ENCODE peak calls at places on chromosomes 4 and X, in ten cellular contexts. B is HCT116, H is esophagus squamous epithelium, K is sigmoid colon, G is tibial artery, A is cardiac muscle cell, L is fibroblast of lung, S is GM23248, I is Karpas-422, X is neuronal stem cell. Z is an unnamed sample.

GRCh38 chr4:16707874-16708273 is 190.6 kb downstream of the LDB2 start:
- DNase-seq in B (no peak), H (no peak), K (no peak), G (no peak), A (no peak), L (peak; percentile 94), S (peak; percentile 68), I (no peak), X (no peak), Z (no peak)

GRCh38 chrX:10050481-10050880 is 83.3 kb downstream of the CLDN34 start:
- DNase-seq in B (no peak), H (no peak), K (no peak), G (no peak), A (no peak), L (peak; percentile 74), S (no peak), I (no peak), X (no peak), Z (peak; percentile 76)

GRCh38 chr4:111641813-111642579 is 503.3 kb upstream of the FAM241A start:
- DNase-seq in B (peak; percentile 91), H (no peak), K (peak; percentile 82), G (peak; percentile 64), A (peak; percentile 91), L (peak; percentile 81), S (peak; percentile 95), I (peak; percentile 90), X (peak; percentile 75), Z (peak; percentile 83)

GRCh38 chr4:1603413-1604135 is 80.5 kb downstream of the FAM53A start:
- DNase-seq in B (no peak), H (no peak), K (peak; percentile 48), G (no peak), A (no peak), L (no peak), S (no peak), I (no peak), X (no peak), Z (no peak)

GRCh38 chr4:132125131-132125530 is 1024.0 kb upstream of the PCDH10 start:
- DNase-seq in B (no peak), H (no peak), K (no peak), G (no peak), A (no peak), L (no peak), S (no peak), I (no peak), X (no peak), Z (peak; percentile 96)

GRCh38 chr4:101953949-101954348 is 163.4 kb downstream of the BANK1 start:
- DNase-seq in B (no peak), H (no peak), K (no peak), G (no peak), A (peak; percentile 45), L (peak; percentile 80), S (peak; percentile 33), I (peak; percentile 68), X (peak; percentile 55), Z (peak; percentile 44)

GRCh38 chrX:130578906-130579305 is 177.1 kb downstream of the RBMX2 start:
- DNase-seq in B (no peak), H (no peak), K (no peak), G (no peak), A (no peak), L (no peak), S (no peak), I (no peak), X (no peak), Z (no peak)

GRCh38 chrX:20507901-20508620 is 241.4 kb upstream of the RPS6KA3 start:
- DNase-seq in B (no peak), H (no peak), K (no peak), G (no peak), A (no peak), L (no peak), S (no peak), I (no peak), X (no peak), Z (no peak)

GRCh38 chrX:153969904-153970397 is 1.7 kb downstream of the HCFC1 start:
- DNase-seq in B (no peak), H (no peak), K (no peak), G (no peak), A (no peak), L (peak; percentile 46), S (peak; percentile 52), I (no peak), X (no peak), Z (no peak)

GRCh38 chrX:16472345-16472744 is 177.6 kb upstream of the S100G start:
- DNase-seq in B (no peak), H (no peak), K (no peak), G (no peak), A (no peak), L (no peak), S (no peak), I (no peak), X (no peak), Z (no peak)

GRCh38 chr4:122898370-122899150 is 23.8 kb downstream of the NUDT6 start:
- DNase-seq in B (peak; percentile 82), H (no peak), K (no peak), G (peak; percentile 58), A (no peak), L (peak; percentile 96), S (peak; percentile 97), I (no peak), X (no peak), Z (no peak)

GRCh38 chrX:23394421-23394820 is 59.8 kb downstream of the PTCHD1 start:
- DNase-seq in B (no peak), H (no peak), K (no peak), G (no peak), A (no peak), L (peak; percentile 17), S (no peak), I (no peak), X (no peak), Z (no peak)

GRCh38 chr4:39410415-39410814 is 3.7 kb downstream of the KLB start:
- DNase-seq in B (no peak), H (no peak), K (no peak), G (no peak), A (no peak), L (no peak), S (peak; percentile 36), I (peak; percentile 42), X (no peak), Z (no peak)

GRCh38 chrX:133580630-133581029 is 165.3 kb upstream of the GPC4 start:
- DNase-seq in B (no peak), H (no peak), K (no peak), G (no peak), A (no peak), L (peak; percentile 73), S (peak; percentile 42), I (no peak), X (no peak), Z (no peak)

GRCh38 chr4:165502919-165503907 is 124.4 kb downstream of the CPE start:
- DNase-seq in B (peak; percentile 4), H (no peak), K (no peak), G (no peak), A (no peak), L (peak; percentile 57), S (peak; percentile 28), I (no peak), X (no peak), Z (no peak)

GRCh38 chrX:68307767-68308166 is 125.5 kb downstream of the OPHN1 start:
- DNase-seq in B (peak; percentile 12), H (no peak), K (no peak), G (no peak), A (no peak), L (peak; percentile 87), S (peak; percentile 79), I (no peak), X (no peak), Z (peak; percentile 12)

GRCh38 chrX:110053453-110053852 is 50.5 kb downstream of the TMEM164 start:
- DNase-seq in B (no peak), H (no peak), K (no peak), G (no peak), A (no peak), L (no peak), S (no peak), I (no peak), X (no peak), Z (no peak)

GRCh38 chr4:168560184-168560834 is 63.5 kb downstream of the PALLD start:
- DNase-seq in B (no peak), H (no peak), K (no peak), G (no peak), A (peak; percentile 53), L (peak; percentile 64), S (peak; percentile 30), I (no peak), X (no peak), Z (no peak)
- H3K9me3 ChIP-seq in B (no peaks in the 10 kb centered on the region), H (no peaks in the 10 kb centered on the region), K (no peaks in the 10 kb centered on the region), G (no peaks in the 10 kb centered on the region), A (no peaks in the 10 kb centered on the region), L (no peaks in the 10 kb centered on the region), S (no peaks in the 10 kb centered on the region), I (no peaks in the 10 kb centered on the region), X (no peaks in the 10 kb centered on the region), Z (no peaks in the 10 kb centered on the region)

GRCh38 chr4:128279624-128280225 is 7.9 kb downstream of the PGRMC2 start:
- DNase-seq in B (no peak), H (no peak), K (no peak), G (no peak), A (no peak), L (no peak), S (peak; percentile 28), I (no peak), X (no peak), Z (no peak)
- H3K9me3 ChIP-seq in B (no peaks in the 10 kb centered on the region), H (no peaks in the 10 kb centered on the region), K (no peaks in the 10 kb centered on the region), G (no peaks in the 10 kb centered on the region), A (no peaks in the 10 kb centered on the region), L (no peaks in the 10 kb centered on the region), S (no peaks in the 10 kb centered on the region), I (no peaks in the 10 kb centered on the region), X (no peaks in the 10 kb centered on the region), Z (no peaks in the 10 kb centered on the region)

DNA sequence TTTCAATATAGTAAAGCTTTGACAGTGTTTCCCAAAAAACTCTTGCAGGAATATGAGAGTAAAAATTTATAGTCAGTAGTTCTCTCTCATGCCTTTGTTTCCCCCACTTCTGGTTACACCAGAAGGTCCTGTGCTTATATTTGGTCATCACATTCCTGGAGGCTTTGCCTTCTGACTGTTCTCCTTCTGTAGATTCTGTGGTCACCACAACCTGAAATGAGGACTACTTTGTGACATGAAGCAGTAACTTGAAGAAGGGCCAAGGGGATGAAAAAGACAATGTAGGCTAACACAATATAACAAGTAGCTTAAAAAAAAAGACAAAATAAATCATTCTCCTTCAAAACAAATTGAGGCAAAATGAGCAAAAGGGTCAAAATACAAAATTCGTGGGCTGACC is 366.2 kb upstream of the NR3C2 start:
- DNase-seq in B (no peak), H (no peak), K (no peak), G (no peak), A (no peak), L (peak; percentile 47), S (no peak), I (no peak), X (no peak), Z (no peak)
- H3K9me3 ChIP-seq in B (no peaks in the 10 kb centered on the region), H (no peaks in the 10 kb centered on the region), K (no peaks in the 10 kb centered on the region), G (peaks cover 3% of the 10 kb centered on the region), A (no peaks in the 10 kb centered on the region), L (no peaks in the 10 kb centered on the region), S (no peaks in the 10 kb centered on the region), I (peaks cover 3% of the 10 kb centered on the region), X (no peaks in the 10 kb centered on the region), Z (no peaks in the 10 kb centered on the region)

DNA sequence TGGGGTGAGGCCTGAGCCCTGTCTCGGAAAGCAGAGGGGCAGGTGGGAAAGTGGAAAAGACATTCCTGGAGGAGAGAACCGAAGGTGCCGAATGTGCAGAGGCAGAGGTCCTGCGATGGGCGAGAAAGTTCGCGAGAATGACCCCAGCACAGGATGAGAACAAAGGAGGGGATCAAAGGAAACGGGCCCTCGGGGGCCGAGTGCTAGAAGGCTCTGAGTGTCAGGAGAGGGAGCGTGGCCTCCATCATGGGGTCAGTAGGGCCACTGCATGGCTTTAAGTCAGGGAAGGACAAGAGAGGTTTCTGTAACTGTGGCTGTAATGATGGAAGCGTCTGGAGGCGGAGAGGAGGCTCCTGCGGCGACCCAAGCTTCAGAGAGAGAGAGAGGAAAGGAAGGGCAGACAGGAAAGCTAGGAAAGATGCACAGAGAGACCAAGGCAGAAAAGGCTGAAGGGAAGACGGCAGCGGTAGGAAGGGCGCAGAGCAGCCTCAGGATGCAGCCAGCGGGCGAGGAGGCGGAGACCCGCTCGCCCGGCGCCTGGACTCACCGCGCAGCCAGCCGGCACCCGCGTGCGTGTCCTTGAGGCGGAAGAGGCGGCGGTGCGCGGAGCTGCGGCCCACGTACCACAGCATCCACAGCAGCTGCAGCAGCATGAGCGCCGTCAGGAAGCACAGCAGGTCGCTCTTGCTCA is 669 bp downstream of the OTOP1 start:
- DNase-seq in B (no peak), H (no peak), K (no peak), G (no peak), A (no peak), L (peak; percentile 14), S (peak; percentile 38), I (no peak), X (no peak), Z (no peak)
- H3K9me3 ChIP-seq in B (no peaks in the 10 kb centered on the region), H (no peaks in the 10 kb centered on the region), K (no peaks in the 10 kb centered on the region), G (no peaks in the 10 kb centered on the region), A (no peaks in the 10 kb centered on the region), L (no peaks in the 10 kb centered on the region), S (no peaks in the 10 kb centered on the region), I (no peaks in the 10 kb centered on the region), X (peaks cover 4% of the 10 kb centered on the region), Z (no peaks in the 10 kb centered on the region)

Z was measured in HAP-1.